ENCODE peak calls at places on chromosomes 11 and 22, in eight cellular contexts. K is NCI-H1417 treated with DMSO at 0.1 percent for 48 hours; O is adipocyte; W is activated CD8-positive, alpha-beta memory T cell treated with anti-CD3 and anti-CD28 coated beads for 1 hour; C is RPMI8226; V is fibroblast of the aortic adventitia; H is CD8-positive, alpha-beta memory T cell; X is stimulated activated CD8-positive, alpha-beta memory T cell treated with anti-CD3 and anti-CD28 coated beads, Interleukin-15, amount 100 ng/mL, for 24 hours. Q is an unnamed sample.

GRCh38 chr11:35709386-35709785 is 46.8 kb downstream of the TRIM44 start:
- DNase-seq in K (no peak), O (no peak), W (no peak), C (no peak), V (no peak), H (no peak), X (no peak), Q (no peak)

GRCh38 chr22:19721486-19722172 is 1.7 kb upstream of the GP1BB start:
- DNase-seq in K (no peak), O (no peak), W (no peak), C (no peak), V (no peak), H (no peak), X (no peak), Q (no peak)

GRCh38 chr22:19114984-19115552 is 7.1 kb downstream of the DGCR2 start:
- DNase-seq in K (no peak), O (no peak), W (no peak), C (no peak), V (no peak), H (no peak), X (no peak), Q (no peak)

GRCh38 chr22:19292262-19293230 is 1.0 kb upstream of the CLTCL1 start:
- DNase-seq in K (no peak), O (peak; percentile 24), W (no peak), C (no peak), V (no peak), H (no peak), X (no peak), Q (no peak)

GRCh38 chr22:50469377-50470305 is 5.2 kb downstream of the SBF1 start:
- DNase-seq in K (no peak), O (no peak), W (peak; percentile 93), C (peak; percentile 98), V (no peak), H (peak; percentile 97), X (peak; percentile 61), Q (peak; percentile 50)

GRCh38 chr22:19975707-19976035 is 34.1 kb upstream of the TXNRD2 start:
- DNase-seq in K (no peak), O (no peak), W (no peak), C (no peak), V (no peak), H (no peak), X (no peak), Q (no peak)

GRCh38 chr22:39174498-39175120 is 22.1 kb upstream of the CBX7 start:
- DNase-seq in K (no peak), O (peak; percentile 77), W (peak; percentile 66), C (no peak), V (peak; percentile 69), H (peak; percentile 86), X (no peak), Q (peak; percentile 65)

GRCh38 chr11:36793542-36793926 is 195.5 kb upstream of the RAG2 start:
- DNase-seq in K (no peak), O (peak; percentile 2), W (no peak), C (no peak), V (peak; percentile 26), H (no peak), X (no peak), Q (no peak)

GRCh38 chr22:46998346-46998745 is 235.9 kb downstream of the TBC1D22A start:
- DNase-seq in K (no peak), O (no peak), W (no peak), C (no peak), V (no peak), H (no peak), X (no peak), Q (no peak)

GRCh38 chr11:70128435-70128906 is 50.4 kb downstream of the ANO1 start:
- DNase-seq in K (no peak), O (peak; percentile 18), W (no peak), C (no peak), V (no peak), H (no peak), X (no peak), Q (no peak)

GRCh38 chr11:65915821-65916251 is 3.0 kb downstream of the C11orf68 start:
- DNase-seq in K (no peak), O (peak; percentile 99), W (no peak), C (no peak), V (peak; percentile 97), H (no peak), X (no peak), Q (peak; percentile 46)

GRCh38 chr11:67572747-67573419 is 10.7 kb upstream of the GSTP1 start:
- DNase-seq in K (peak; percentile 34), O (peak; percentile 68), W (no peak), C (peak; percentile 77), V (peak; percentile 57), H (peak; percentile 13), X (no peak), Q (peak; percentile 63)

GRCh38 chr11:32891657-32892354 is 805 bp upstream of the QSER1 start:
- DNase-seq in K (peak; percentile 81), O (peak; percentile 6), W (no peak), C (no peak), V (peak; percentile 15), H (no peak), X (no peak), Q (no peak)

GRCh38 chr22:49882519-49883293 is 29.1 kb downstream of the ZBED4 start:
- DNase-seq in K (no peak), O (no peak), W (no peak), C (no peak), V (no peak), H (no peak), X (no peak), Q (peak; percentile 15)

GRCh38 chr11:85884581-85885021 is 29.4 kb downstream of the CCDC83 start:
- DNase-seq in K (no peak), O (peak; percentile 50), W (no peak), C (no peak), V (peak; percentile 31), H (no peak), X (no peak), Q (no peak)

GRCh38 chr11:2530855-2531200 is 86.0 kb downstream of the KCNQ1 start:
- DNase-seq in K (no peak), O (no peak), W (no peak), C (no peak), V (no peak), H (no peak), X (no peak), Q (peak; percentile 3)

GRCh38 chr11:2296913-2297622 is 4.7 kb downstream of the C11orf21 start:
- DNase-seq in K (no peak), O (no peak), W (no peak), C (no peak), V (no peak), H (no peak), X (no peak), Q (peak; percentile 18)

GRCh38 chr22:39254789-39255298 is 10.1 kb upstream of the PDGFB start:
- DNase-seq in K (no peak), O (peak; percentile 53), W (no peak), C (no peak), V (peak; percentile 44), H (peak; percentile 8), X (no peak), Q (no peak)

GRCh38 chr11:27558401-27558800 is 51.8 kb upstream of the LIN7C start:
- DNase-seq in K (no peak), O (no peak), W (no peak), C (no peak), V (no peak), H (no peak), X (no peak), Q (no peak)

GRCh38 chr22:22201185-22201924 is 43.2 kb upstream of the VPREB1 start:
- DNase-seq in K (no peak), O (no peak), W (no peak), C (peak; percentile 73), V (no peak), H (peak; percentile 20), X (no peak), Q (peak; percentile 51)

GRCh38 chr11:72574046-72574445 is 100.2 kb downstream of the PDE2A start:
- DNase-seq in K (no peak), O (no peak), W (no peak), C (no peak), V (no peak), H (no peak), X (no peak), Q (no peak)

GRCh38 chr11:107576497-107577086 is 11.1 kb upstream of the ALKBH8 start:
- DNase-seq in K (no peak), O (peak; percentile 83), W (peak; percentile 36), C (peak; percentile 64), V (peak; percentile 75), H (peak; percentile 36), X (no peak), Q (peak; percentile 59)

GRCh38 chr11:117986981-117987495 is 844 bp downstream of the IL10RA start:
- DNase-seq in K (no peak), O (no peak), W (no peak), C (peak; percentile 87), V (no peak), H (peak; percentile 84), X (no peak), Q (no peak)

GRCh38 chr22:50399751-50400331 is 56.7 kb downstream of the PPP6R2 start:
- DNase-seq in K (no peak), O (peak; percentile 23), W (no peak), C (peak; percentile 29), V (no peak), H (peak; percentile 13), X (no peak), Q (peak; percentile 68)

GRCh38 chr22:30500628-30501027 is 4.9 kb downstream of the SEC14L4 start:
- DNase-seq in K (no peak), O (no peak), W (no peak), C (no peak), V (no peak), H (no peak), X (no peak), Q (no peak)

GRCh38 chr22:42670921-42671709 is 21.9 kb upstream of the CYB5R3 start:
- DNase-seq in K (no peak), O (no peak), W (no peak), C (no peak), V (no peak), H (no peak), X (no peak), Q (no peak)

GRCh38 chr11:112320668-112321067 is 60.0 kb upstream of the PLET1 start:
- DNase-seq in K (no peak), O (peak; percentile 80), W (no peak), C (peak; percentile 56), V (peak; percentile 84), H (no peak), X (no peak), Q (no peak)